ENCODE peak calls at places on chromosomes 5 and 9, in five cellular contexts. F is SJCRH30, G is neural progenitor cell, K is NT2/D1, H is AG04450. T is an unnamed sample.

GRCh38 chr5:57686806-57687205 is 204.2 kb upstream of the ACTBL2 start:
- DNase-seq in F (no peak), G (no peak), K (no peak), H (no peak), T (no peak)

GRCh38 chr9:130472184-130472705 is 27.5 kb downstream of the ASS1 start:
- DNase-seq in F (peak), G (no peak), K (no peak), H (no peak), T (no peak)

GRCh38 chr5:170603578-170604565 is 100.1 kb downstream of the KCNIP1 start:
- DNase-seq in F (peak), G (peak), K (peak), H (no peak), T (no peak)

GRCh38 chr9:119834064-119834620 is 464.9 kb upstream of the BRINP1 start:
- DNase-seq in F (no peak), G (no peak), K (no peak), H (no peak), T (peak)

GRCh38 chr9:98899399-98900056 is 44.2 kb upstream of the COL15A1 start:
- DNase-seq in F (peak), G (no peak), K (no peak), H (peak), T (no peak)

GRCh38 chr5:10563940-10564837 is at the start of gene ANKRD33B:
- DNase-seq in F (peak), G (peak), K (no peak), H (no peak), T (no peak)

GRCh38 chr5:8522635-8523034 is 653.7 kb downstream of the MTRR start:
- DNase-seq in F (no peak), G (no peak), K (no peak), H (no peak), T (no peak)

GRCh38 chr5:172418847-172419810 is 35.2 kb downstream of the SH3PXD2B start:
- DNase-seq in F (no peak), G (no peak), K (no peak), H (no peak), T (no peak)

GRCh38 chr9:117304613-117305012 is 110.2 kb downstream of the ASTN2 start:
- DNase-seq in F (no peak), G (no peak), K (no peak), H (no peak), T (no peak)

GRCh38 chr9:111274737-111275136 is 55.3 kb downstream of the OR2K2 start:
- DNase-seq in F (no peak), G (no peak), K (no peak), H (no peak), T (no peak)

GRCh38 chr9:110880123-110880522 is 158.1 kb downstream of the LPAR1 start:
- DNase-seq in F (peak), G (peak), K (no peak), H (peak), T (no peak)

GRCh38 chr9:89277454-89277853 is 33.5 kb upstream of the CKS2 start:
- DNase-seq in F (no peak), G (no peak), K (no peak), H (no peak), T (no peak)

GRCh38 chr5:136780518-136780917 is 415.2 kb upstream of the TRPC7 start:
- DNase-seq in F (no peak), G (peak), K (no peak), H (no peak), T (no peak)
- H3K4me3 ChIP-seq in F (no peak), G (no peak), K (no peak), H (no peak), T (no peak)

DNA sequence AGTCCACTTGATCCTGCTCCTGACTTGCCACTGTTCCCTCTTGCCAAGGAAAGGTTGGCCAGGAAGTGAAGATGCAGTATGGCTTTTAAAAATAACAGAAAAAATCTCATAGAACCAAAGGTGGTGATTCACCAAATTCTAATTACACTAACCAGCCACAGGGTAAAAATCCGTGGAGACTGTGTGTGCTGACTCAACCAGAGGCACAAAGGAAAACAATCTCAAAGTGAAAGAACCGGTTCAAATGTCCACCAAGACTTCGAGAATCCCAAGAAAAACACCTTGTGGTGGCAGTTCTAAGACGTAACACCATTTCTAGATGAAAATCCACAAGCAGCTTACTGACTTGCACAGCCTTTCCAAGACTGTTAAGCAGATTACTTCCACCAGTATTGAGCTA is 279.1 kb downstream of the TLE1 start:
- DNase-seq in F (no peak), G (no peak), K (no peak), H (peak), T (no peak)
- H3K4me3 ChIP-seq in F (no peak), G (no peak), K (no peak), H (peak), T (no peak)

GRCh38 chr5:176533390-176533789 is 3.8 kb downstream of the RNF44 start:
- DNase-seq in F (no peak), G (no peak), K (no peak), H (no peak), T (no peak)

GRCh38 chr5:176533894-176534611 is 3.1 kb downstream of the RNF44 start:
- DNase-seq in F (no peak), G (no peak), K (no peak), H (no peak), T (no peak)

GRCh38 chr5:176535101-176535654 is 2.0 kb downstream of the RNF44 start:
- DNase-seq in F (no peak), G (no peak), K (no peak), H (no peak), T (no peak)

GRCh38 chr5:176535655-176536131 is 1.5 kb downstream of the RNF44 start:
- DNase-seq in F (peak), G (peak), K (no peak), H (no peak), T (no peak)

GRCh38 chr5:176534640-176535039 is 2.6 kb downstream of the RNF44 start:
- DNase-seq in F (no peak), G (no peak), K (no peak), H (no peak), T (no peak)
- H3K4me3 ChIP-seq in F (no peak), G (no peak), K (no peak), H (peak), T (peak)

DNA sequence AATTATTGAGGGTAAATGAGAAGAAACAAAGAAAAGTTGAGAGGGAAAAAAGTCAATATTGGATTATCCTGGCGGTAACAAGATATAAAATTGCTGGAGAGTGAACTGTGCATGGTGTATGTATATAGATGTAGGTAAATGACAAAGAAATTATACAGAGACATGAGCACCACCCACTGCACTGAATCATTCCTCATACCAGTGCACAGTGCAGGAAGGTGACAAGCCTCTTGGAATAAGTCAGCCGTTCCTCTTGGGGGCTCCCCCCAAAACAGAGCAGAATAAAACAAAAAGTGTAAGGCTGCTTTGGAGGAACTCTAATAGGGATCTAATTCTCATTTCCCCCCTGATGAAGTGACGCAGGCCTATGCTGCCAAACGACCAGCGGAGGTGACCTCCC is 244.9 kb downstream of the PSAT1 start:
- DNase-seq in F (no peak), G (no peak), K (no peak), H (no peak), T (no peak)
- H3K4me3 ChIP-seq in F (no peak), G (no peak), K (no peak), H (no peak), T (no peak)

GRCh38 chr5:74862221-74862620 is 4.0 kb downstream of the FAM169A start:
- DNase-seq in F (no peak), G (no peak), K (no peak), H (no peak), T (no peak)

GRCh38 chr5:74865293-74865798 is 841 bp downstream of the FAM169A start:
- DNase-seq in F (peak), G (no peak), K (no peak), H (no peak), T (no peak)

GRCh38 chr5:74864823-74865222 is 1.4 kb downstream of the FAM169A start:
- DNase-seq in F (no peak), G (peak), K (no peak), H (no peak), T (no peak)

GRCh38 chr5:74865799-74866652 is at the start of gene FAM169A:
- DNase-seq in F (peak), G (peak), K (no peak), H (no peak), T (no peak)

GRCh38 chr5:74863726-74864125 is 2.5 kb downstream of the FAM169A start:
- DNase-seq in F (no peak), G (no peak), K (no peak), H (no peak), T (no peak)
- H3K4me3 ChIP-seq in F (no peak), G (no peak), K (no peak), H (no peak), T (no peak)

GRCh38 chr9:106920701-106921283 is 57.8 kb downstream of the ZNF462 start:
- DNase-seq in F (no peak), G (peak), K (no peak), H (no peak), T (no peak)
- H3K4me3 ChIP-seq in F (peak), G (no peak), K (no peak), H (no peak), T (no peak)

DNA sequence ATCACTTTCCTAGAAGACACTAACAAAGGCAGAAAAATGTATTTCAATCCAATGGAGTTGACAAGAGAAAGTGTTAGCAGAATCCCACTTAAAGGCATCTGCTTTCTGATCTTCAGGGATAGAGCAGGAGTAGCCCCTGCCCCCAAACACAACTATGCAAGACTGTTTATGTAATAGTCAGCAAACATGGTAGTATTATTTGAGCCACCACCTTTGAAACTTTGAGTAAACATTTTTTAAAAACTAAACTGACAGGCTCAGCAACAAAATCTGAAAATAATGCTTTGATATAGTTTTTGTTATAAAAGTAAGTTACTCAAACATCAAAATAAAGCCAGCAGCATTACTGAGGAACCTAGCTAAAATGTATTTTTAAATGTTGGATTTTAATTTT is 4.8 kb downstream of the ELL2 start:
- DNase-seq in F (no peak), G (no peak), K (no peak), H (no peak), T (no peak)
- H3K4me3 ChIP-seq in F (no peak), G (no peak), K (no peak), H (peak), T (peak)

GRCh38 chr9:17905356-17906203 is 326.7 kb downstream of the SH3GL2 start:
- DNase-seq in F (no peak), G (peak), K (no peak), H (no peak), T (no peak)
- H3K4me3 ChIP-seq in F (no peak), G (peak), K (peak), H (no peak), T (no peak)

DNA sequence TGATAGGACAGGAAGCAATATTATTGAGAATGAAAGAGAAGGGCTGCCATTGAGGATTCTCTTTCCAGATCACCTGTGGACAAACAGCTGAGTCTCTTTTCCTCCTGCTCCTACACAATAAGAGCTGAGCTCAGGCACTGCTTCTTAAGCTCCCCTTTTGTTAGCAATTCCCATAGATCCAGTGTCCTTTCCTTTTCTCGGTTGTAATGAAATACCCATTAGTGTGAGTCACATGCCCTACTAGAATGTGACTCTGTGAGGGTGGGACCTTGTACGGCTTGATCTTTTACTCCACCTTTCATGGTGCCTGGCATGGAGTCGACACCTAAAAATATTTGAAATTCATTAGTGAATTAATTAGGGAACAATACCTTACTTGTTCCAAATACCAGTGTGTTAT is 269.2 kb downstream of the NR3C1 start:
- DNase-seq in F (no peak), G (peak), K (no peak), H (no peak), T (no peak)
- H3K4me3 ChIP-seq in F (peak), G (no peak), K (no peak), H (no peak), T (no peak)

GRCh38 chr9:69671291-69671903 is 774 bp downstream of the APBA1 start:
- DNase-seq in F (no peak), G (no peak), K (no peak), H (no peak), T (no peak)
- H3K4me3 ChIP-seq in F (peak), G (peak), K (peak), H (peak), T (peak)

T was measured in LNCaP clone FGC.